ENCODE peak calls at places on chromosomes 7 and 10, in five cellular contexts. Z is fibroblast of the aortic adventitia, C is PC-9, G is epithelial cell of esophagus, D is GM10248. A is an unnamed sample.

GRCh38 chr7:80856769-80857168 is 62.1 kb downstream of the SEMA3C start:
- DNase-seq in Z (no peak), C (no peak), G (no peak), D (no peak), A (no peak)

GRCh38 chr10:27258838-27259532 is 18.4 kb upstream of the ACBD5 start:
- DNase-seq in Z (no peak), C (no peak), G (peak), D (peak), A (peak)

GRCh38 chr10:29858352-29859267 is 200.8 kb downstream of the JCAD start:
- DNase-seq in Z (peak), C (peak), G (peak), D (no peak), A (no peak)

GRCh38 chr7:5428470-5429252 is 5.0 kb upstream of the TNRC18 start:
- DNase-seq in Z (peak), C (peak), G (peak), D (no peak), A (peak)

GRCh38 chr7:51129527-51130472 is 186.8 kb downstream of the COBL start:
- DNase-seq in Z (no peak), C (no peak), G (no peak), D (no peak), A (no peak)

GRCh38 chr7:150317748-150318444 is 5.3 kb upstream of the LRRC61 start:
- DNase-seq in Z (peak), C (no peak), G (no peak), D (no peak), A (no peak)

GRCh38 chr7:101687081-101687480 is 58.0 kb upstream of the MYL10 start:
- DNase-seq in Z (no peak), C (no peak), G (no peak), D (no peak), A (no peak)

GRCh38 chr7:94823952-94824351 is 83.4 kb upstream of the PPP1R9A start:
- DNase-seq in Z (peak), C (peak), G (peak), D (no peak), A (no peak)

GRCh38 chr7:132518839-132519173 is 57.5 kb downstream of the PLXNA4 start:
- DNase-seq in Z (no peak), C (no peak), G (no peak), D (no peak), A (no peak)

GRCh38 chr7:20529260-20529659 is 86.2 kb upstream of the ABCB5 start:
- DNase-seq in Z (no peak), C (no peak), G (no peak), D (no peak), A (no peak)

GRCh38 chr10:61635946-61636345 is 26.8 kb upstream of the CABCOCO1 start:
- DNase-seq in Z (peak), C (no peak), G (peak), D (no peak), A (no peak)

GRCh38 chr10:95260909-95261552 is 29.8 kb downstream of the PDLIM1 start:
- DNase-seq in Z (no peak), C (no peak), G (peak), D (no peak), A (no peak)

GRCh38 chr7:148049068-148049467 is 541.5 kb upstream of the C7orf33 start:
- DNase-seq in Z (no peak), C (no peak), G (no peak), D (no peak), A (no peak)

GRCh38 chr7:148045521-148045920 is 545.0 kb upstream of the C7orf33 start:
- DNase-seq in Z (no peak), C (no peak), G (no peak), D (no peak), A (no peak)

GRCh38 chr7:148042935-148043334 is 547.6 kb upstream of the C7orf33 start:
- DNase-seq in Z (no peak), C (no peak), G (no peak), D (no peak), A (no peak)

GRCh38 chr7:148044173-148044572 is 546.4 kb upstream of the C7orf33 start:
- DNase-seq in Z (no peak), C (no peak), G (no peak), D (no peak), A (no peak)
- TF ChIP-seq CTCF in Z (no peak), C (no peak), G (no peak), D (no peak), A (no peak)

GRCh38 chr7:90312745-90313144 is 8.4 kb downstream of the FAM237B start:
- DNase-seq in Z (peak), C (no peak), G (peak), D (no peak), A (no peak)
- TF ChIP-seq CTCF in Z (peak), C (no peak), G (peak), D (peak), A (peak)

GRCh38 chr10:128324468-128324867 is 198.2 kb upstream of the MKI67 start:
- DNase-seq in Z (no peak), C (no peak), G (no peak), D (no peak), A (no peak)
- TF ChIP-seq CTCF in Z (no peak), C (no peak), G (no peak), D (no peak), A (no peak)

GRCh38 chr10:32646535-32646934 is 200.6 kb downstream of the CCDC7 start:
- DNase-seq in Z (no peak), C (no peak), G (no peak), D (no peak), A (no peak)

GRCh38 chr10:32650246-32650655 is 204.3 kb downstream of the CCDC7 start:
- DNase-seq in Z (peak), C (no peak), G (no peak), D (no peak), A (no peak)
- TF ChIP-seq CTCF in Z (no peak), C (no peak), G (no peak), D (peak), A (no peak)

GRCh38 chr10:100985336-100985735 is 2.0 kb downstream of the MRPL43 start:
- DNase-seq in Z (no peak), C (no peak), G (no peak), D (no peak), A (no peak)

GRCh38 chr10:100984670-100985177 is 2.6 kb downstream of the MRPL43 start:
- DNase-seq in Z (no peak), C (no peak), G (no peak), D (no peak), A (no peak)

GRCh38 chr10:100983868-100984669 is 3.2 kb downstream of the MRPL43 start:
- DNase-seq in Z (no peak), C (no peak), G (no peak), D (no peak), A (no peak)

GRCh38 chr10:100981178-100981710 is 6.1 kb downstream of the MRPL43 start:
- DNase-seq in Z (no peak), C (no peak), G (no peak), D (no peak), A (no peak)

GRCh38 chr10:100982916-100983830 is 4.1 kb downstream of the MRPL43 start:
- DNase-seq in Z (no peak), C (no peak), G (no peak), D (no peak), A (no peak)
- TF ChIP-seq CTCF in Z (no peak), C (no peak), G (no peak), D (no peak), A (no peak)

DNA sequence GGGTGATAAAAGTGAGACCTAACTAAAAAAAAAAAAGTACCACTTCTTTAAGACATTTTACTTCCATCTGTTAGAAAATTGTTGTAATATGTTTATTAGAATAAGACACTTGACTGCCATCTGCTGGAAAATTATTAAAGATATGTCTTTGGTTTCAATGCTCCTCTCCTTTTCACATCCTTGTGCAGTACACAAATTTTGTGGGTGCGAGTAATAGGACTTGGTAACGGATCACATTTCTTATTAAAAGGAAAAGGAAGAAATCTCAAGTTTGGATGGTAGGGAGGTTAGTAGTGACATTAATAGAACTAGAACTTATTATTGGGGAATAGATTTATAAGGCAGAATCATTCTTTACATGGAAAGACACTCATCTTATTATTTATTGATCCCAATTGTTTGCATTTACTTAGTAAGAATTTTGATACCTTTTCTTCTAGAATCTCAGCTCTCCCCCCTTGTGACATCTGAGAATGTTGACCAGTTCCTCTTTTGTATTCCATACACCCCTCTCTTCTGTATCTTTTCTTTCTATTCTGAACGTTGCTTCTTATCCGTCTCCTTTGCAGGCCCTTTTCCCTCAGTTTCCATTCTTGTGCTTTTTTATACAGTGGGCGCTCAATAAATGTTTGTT is 43.0 kb upstream of the RPA3 start:
- DNase-seq in Z (peak), C (no peak), G (peak), D (no peak), A (no peak)
- TF ChIP-seq CTCF in Z (peak), C (peak), G (peak), D (peak), A (peak)

GRCh38 chr7:66497346-66497745 is 131.3 kb upstream of the KCTD7 start:
- DNase-seq in Z (no peak), C (no peak), G (no peak), D (no peak), A (no peak)

DNA sequence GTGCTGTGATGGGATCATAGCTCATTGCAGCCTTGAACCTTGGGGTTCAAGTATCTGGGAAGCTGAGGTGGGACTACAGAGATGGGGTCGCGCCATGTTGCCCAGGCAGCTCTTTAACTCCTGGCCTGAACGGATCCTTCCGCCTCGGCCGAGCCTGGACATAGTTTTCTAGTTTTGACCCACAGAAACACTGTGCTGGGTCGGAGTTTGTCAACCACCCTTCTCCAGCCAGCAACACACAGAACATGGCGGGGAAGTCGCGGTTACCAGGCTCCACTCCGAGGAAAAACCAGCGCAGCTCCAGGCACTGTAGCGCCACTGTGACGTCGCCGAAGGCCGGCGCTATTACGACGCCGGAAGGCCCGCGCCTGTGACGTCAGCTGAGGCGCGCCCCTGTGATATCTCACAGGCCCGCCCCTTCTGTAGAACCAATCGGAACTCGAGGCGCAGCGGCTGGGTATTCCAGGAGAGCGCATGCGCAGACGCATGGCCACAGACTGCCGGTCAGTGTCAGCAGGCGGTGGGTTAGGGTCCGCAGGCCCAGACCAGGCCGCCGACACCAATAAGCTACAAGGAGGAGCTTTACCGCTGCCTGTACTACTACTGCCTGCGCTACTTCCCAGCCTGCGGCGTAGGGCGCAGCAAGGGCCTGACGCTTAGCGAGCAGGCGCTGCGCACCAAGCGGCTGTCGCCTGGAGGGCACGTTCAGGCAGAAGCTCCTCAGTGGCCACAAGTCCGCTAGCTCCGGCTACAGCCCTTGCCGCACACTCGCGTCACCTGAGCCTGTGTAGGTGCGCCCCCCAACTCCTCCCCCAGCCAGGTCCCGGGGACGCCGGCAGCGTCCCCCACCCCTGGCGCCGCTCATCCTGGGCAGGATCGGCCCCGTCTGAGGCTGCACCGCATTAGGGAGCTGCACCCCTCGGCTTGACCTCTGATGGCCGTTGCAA is 135.2 kb upstream of the KCTD7 start:
- DNase-seq in Z (peak), C (peak), G (peak), D (peak), A (peak)
- TF ChIP-seq CTCF in Z (peak), C (no peak), G (peak), D (no peak), A (no peak)

DNA sequence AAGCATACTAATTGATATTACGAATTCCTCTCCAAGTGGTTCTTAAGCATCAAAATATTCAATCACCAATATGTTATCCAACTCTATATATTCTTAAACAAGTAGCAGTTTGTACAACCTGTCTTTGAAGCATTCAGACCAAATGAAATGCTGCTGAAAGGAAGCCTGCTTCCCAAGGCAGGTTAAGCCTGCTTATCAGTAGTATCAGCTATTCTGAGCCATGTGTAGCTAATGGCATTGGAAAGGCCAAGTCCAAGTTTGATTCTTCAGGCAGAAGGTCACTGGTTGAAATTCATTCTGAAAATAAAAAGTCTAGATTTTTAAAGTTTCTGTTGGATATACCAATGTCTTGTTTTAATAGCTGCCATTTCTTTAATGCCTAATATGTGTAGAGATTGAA is 328.7 kb downstream of the LHFPL3 start:
- DNase-seq in Z (no peak), C (no peak), G (no peak), D (no peak), A (no peak)
- TF ChIP-seq CTCF in Z (no peak), C (no peak), G (no peak), D (no peak), A (no peak)

GRCh38 chr10:28532509-28533314 is at the start of gene WAC:
- DNase-seq in Z (peak), C (peak), G (peak), D (peak), A (peak)
- TF ChIP-seq CTCF in Z (no peak), C (no peak), G (no peak), D (no peak), A (no peak)

DNA sequence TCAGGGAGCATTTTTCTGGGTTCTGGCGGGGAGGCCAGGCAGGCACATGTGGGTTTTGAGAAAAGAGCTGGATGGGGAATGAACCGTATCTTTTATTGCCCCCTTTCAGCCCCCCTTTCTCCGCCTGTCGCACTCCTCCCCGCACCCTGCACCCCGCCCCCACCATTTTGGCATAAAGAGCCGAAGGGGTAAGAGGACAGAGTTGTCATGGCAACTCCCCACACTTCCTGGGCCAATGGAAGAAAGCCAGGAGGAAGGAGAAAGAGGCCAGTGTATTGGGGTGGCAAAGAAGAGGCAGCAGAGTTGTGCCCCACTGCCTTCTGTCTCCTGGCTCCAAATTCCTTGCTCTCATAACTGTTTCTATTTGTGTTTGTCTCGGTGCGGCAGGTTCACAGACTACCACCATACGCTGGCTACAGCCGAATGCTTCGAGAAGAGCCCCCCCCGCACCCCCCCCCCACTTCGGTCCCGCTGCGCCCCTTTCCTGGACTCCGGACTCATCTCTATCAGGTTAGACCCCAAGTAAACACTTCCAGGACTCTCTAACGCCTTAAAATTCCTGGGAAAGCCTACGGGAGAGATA is 3.4 kb downstream of the KCNIP2 start:
- DNase-seq in Z (no peak), C (no peak), G (no peak), D (no peak), A (peak)
- TF ChIP-seq CTCF in Z (no peak), C (no peak), G (no peak), D (no peak), A (no peak)